ENCODE peak calls at places on chromosomes 12 and 14, in eight cellular contexts. T is AG09309, B is amygdala, C is globus pallidus, G is HS-27A, S is AG04449, R is NCI-H1092, P is Right ventricle myocardium inferior. E is an unnamed sample.

GRCh38 chr12:62660763-62661162 is 194.1 kb downstream of the MON2 start:
- DNase-seq in G (peak; percentile 42), T (peak; percentile 73), S (peak; percentile 72), P (no peak), C (no peak), B (no peak), R (no peak), E (no peak)

GRCh38 chr12:10952645-10953044 is 13.6 kb upstream of the TAS2R14 start:
- DNase-seq in S (no peak), T (no peak), P (peak; percentile 56), G (no peak), B (no peak), C (peak; percentile 61), R (no peak), E (peak; percentile 44)

GRCh38 chr14:20644520-20644919 is 3.0 kb upstream of the OR6S1 start:
- DNase-seq in B (no peak), S (no peak), G (no peak), C (no peak), R (no peak), P (no peak), T (no peak), E (no peak)

GRCh38 chr12:53701518-53702264 is 25.6 kb downstream of the CALCOCO1 start:
- DNase-seq in G (peak; percentile 27), R (no peak), C (peak; percentile 65), P (peak; percentile 88), T (peak; percentile 24), B (peak; percentile 71), S (no peak), E (peak; percentile 93)

GRCh38 chr12:54356228-54356627 is 8.1 kb downstream of the GPR84 start:
- DNase-seq in G (no peak), T (no peak), B (no peak), S (no peak), C (no peak), P (no peak), R (no peak), E (no peak)

GRCh38 chr12:62933871-62934798 is 815 bp downstream of the PPM1H start:
- DNase-seq in G (peak; percentile 17), S (no peak), T (no peak), C (peak; percentile 68), B (peak; percentile 39), P (peak; percentile 83), R (no peak), E (peak; percentile 79)

GRCh38 chr12:124617615-124618014 is 50.2 kb upstream of the NCOR2 start:
- DNase-seq in S (no peak), G (no peak), C (no peak), T (no peak), R (peak; percentile 42), P (no peak), B (peak; percentile 63), E (peak; percentile 82)

GRCh38 chr14:102182901-102183619 is 43.4 kb downstream of the WDR20 start:
- DNase-seq in C (no peak), P (no peak), R (no peak), S (no peak), B (no peak), T (no peak), G (no peak), E (no peak)

GRCh38 chr12:42625611-42626010 is 36.1 kb upstream of the PRICKLE1 start:
- DNase-seq in T (no peak), G (no peak), S (no peak), R (no peak), P (no peak), C (no peak), B (no peak), E (no peak)

GRCh38 chr14:50403433-50403832 is 6.8 kb upstream of the CDKL1 start:
- DNase-seq in S (no peak), G (no peak), C (no peak), B (no peak), R (no peak), T (no peak), P (no peak), E (no peak)

GRCh38 chr14:56841611-56842010 is 31.3 kb upstream of the OTX2 start:
- DNase-seq in P (no peak), G (no peak), R (no peak), B (no peak), T (no peak), C (no peak), S (no peak), E (no peak)

GRCh38 chr12:49233842-49234526 is 30.9 kb upstream of the TUBA1C start:
- DNase-seq in B (peak; percentile 74), R (peak; percentile 51), G (no peak), C (peak; percentile 83), T (no peak), S (no peak), P (peak; percentile 92), E (peak; percentile 82)

GRCh38 chr14:36208690-36209278 is 32.3 kb upstream of the PTCSC3 start:
- DNase-seq in T (no peak), P (no peak), B (no peak), R (peak; percentile 88), G (no peak), S (no peak), C (no peak), E (no peak)

GRCh38 chr12:916240-916639 is 33.3 kb downstream of the RAD52 start:
- DNase-seq in S (no peak), R (no peak), C (no peak), T (no peak), B (no peak), P (no peak), G (no peak), E (no peak)

GRCh38 chr14:93889739-93890138 is 37.4 kb upstream of the FAM181A start:
- DNase-seq in R (no peak), G (no peak), S (no peak), T (no peak), C (no peak), B (no peak), P (no peak), E (no peak)

E was measured in right cardiac atrium.